ENCODE peak calls at places on chromosomes 6 and 20, in six cellular contexts. D is lower lobe of right lung, Q is AG04450, C is neural progenitor cell, J is PC-9, O is sigmoid colon. X is an unnamed sample.

GRCh38 chr6:7589949-7590917 is at the start of gene SNRNP48:
- DNase-seq in D (peak), Q (peak), C (peak), J (peak), O (peak), X (peak)

GRCh38 chr6:157841211-157841840 is 18.3 kb downstream of the SNX9 start:
- DNase-seq in D (no peak), Q (no peak), C (no peak), J (peak), O (no peak), X (no peak)

GRCh38 chr20:64160536-64161495 is 3.4 kb upstream of the MYT1 start:
- DNase-seq in D (peak), Q (no peak), C (peak), J (no peak), O (no peak), X (no peak)

GRCh38 chr6:16950311-16950710 is 151.5 kb upstream of the STMND1 start:
- DNase-seq in D (no peak), Q (no peak), C (no peak), J (no peak), O (no peak), X (no peak)

GRCh38 chr6:48111143-48111506 is at the start of gene PTCHD4:
- DNase-seq in D (peak), Q (peak), C (peak), J (peak), O (no peak), X (peak)

GRCh38 chr6:21726676-21727075 is 133.1 kb downstream of the SOX4 start:
- DNase-seq in D (no peak), Q (no peak), C (no peak), J (no peak), O (no peak), X (no peak)

GRCh38 chr6:21264288-21264818 is 329.2 kb upstream of the SOX4 start:
- DNase-seq in D (no peak), Q (no peak), C (no peak), J (no peak), O (no peak), X (no peak)

GRCh38 chr6:111628117-111628866 is 22.6 kb upstream of the TRAF3IP2 start:
- DNase-seq in D (no peak), Q (no peak), C (no peak), J (no peak), O (no peak), X (no peak)

GRCh38 chr6:124223596-124223995 is 419.9 kb downstream of the NKAIN2 start:
- DNase-seq in D (no peak), Q (no peak), C (no peak), J (no peak), O (no peak), X (no peak)

GRCh38 chr6:49541210-49541724 is 9.2 kb upstream of the C6orf141 start:
- DNase-seq in D (no peak), Q (peak), C (no peak), J (no peak), O (no peak), X (no peak)

GRCh38 chr20:59309218-59309617 is 8.8 kb downstream of the EDN3 start:
- DNase-seq in D (no peak), Q (no peak), C (no peak), J (no peak), O (no peak), X (no peak)

DNA sequence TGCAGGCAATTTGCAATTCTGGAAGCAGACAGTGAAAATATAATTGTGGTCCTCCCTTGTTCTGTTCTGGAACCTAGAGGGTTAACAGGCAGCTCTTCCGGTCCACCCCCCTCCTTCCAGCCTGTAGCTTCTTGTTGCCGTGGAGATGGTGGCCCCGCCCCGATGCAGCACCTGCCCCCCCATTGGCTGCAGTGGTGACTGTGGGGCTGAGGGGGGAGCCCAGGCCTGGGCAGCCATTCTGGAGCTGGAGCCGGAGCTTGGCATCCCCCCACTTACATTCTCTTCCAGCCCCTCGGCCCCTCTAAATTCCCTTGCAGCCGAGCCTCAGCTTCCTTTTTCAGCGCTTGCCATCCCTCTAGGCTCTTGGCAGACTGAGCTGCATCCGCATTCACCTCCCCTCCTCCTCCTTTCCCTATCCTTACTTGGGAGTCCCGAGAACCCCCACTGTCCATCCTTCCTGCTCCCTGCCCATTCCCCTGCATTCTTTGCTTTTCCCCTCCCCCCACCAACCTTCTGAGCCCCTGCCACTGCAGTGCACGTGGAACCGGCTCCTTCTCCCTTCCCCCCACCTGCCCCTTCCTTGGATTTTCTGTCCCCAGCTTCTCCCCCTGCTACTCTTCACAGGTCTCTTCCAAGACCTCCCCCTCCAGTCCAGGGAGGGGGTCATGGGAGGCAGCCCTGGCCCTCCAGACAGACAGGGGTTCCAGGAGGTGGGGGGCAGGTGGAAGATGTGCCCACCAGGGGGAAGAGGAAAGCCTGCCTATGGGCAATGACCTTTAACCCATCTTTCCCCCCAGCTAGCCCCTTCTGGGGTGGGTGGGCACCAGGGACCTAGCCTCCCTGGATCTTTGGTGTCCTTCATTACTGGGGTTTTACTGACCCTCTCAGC is 11.4 kb downstream of the SYNGAP1 start:
- DNase-seq in D (peak), Q (no peak), C (peak), J (no peak), O (peak), X (no peak)
- H3K4me3 ChIP-seq in D (peak), Q (peak), C (peak), J (no peak), O (peak), X (no peak)

GRCh38 chr6:45661667-45662066 is 283.9 kb upstream of the SUPT3H start:
- DNase-seq in D (no peak), Q (no peak), C (no peak), J (no peak), O (no peak), X (no peak)

GRCh38 chr6:45665859-45666258 is 288.1 kb upstream of the SUPT3H start:
- DNase-seq in D (no peak), Q (no peak), C (peak), J (no peak), O (no peak), X (no peak)

GRCh38 chr6:45666844-45667243 is 289.1 kb upstream of the SUPT3H start:
- DNase-seq in D (no peak), Q (no peak), C (no peak), J (no peak), O (no peak), X (no peak)

GRCh38 chr6:45667265-45667664 is 289.5 kb upstream of the SUPT3H start:
- DNase-seq in D (no peak), Q (no peak), C (peak), J (no peak), O (no peak), X (no peak)

GRCh38 chr6:45663181-45664180 is 285.7 kb upstream of the SUPT3H start:
- DNase-seq in D (peak), Q (no peak), C (peak), J (no peak), O (no peak), X (no peak)
- H3K4me3 ChIP-seq in D (peak), Q (peak), C (peak), J (no peak), O (peak), X (no peak)

GRCh38 chr6:131061041-131061770 is 1.8 kb downstream of the EPB41L2 start:
- DNase-seq in D (no peak), Q (no peak), C (peak), J (no peak), O (no peak), X (no peak)
- H3K4me3 ChIP-seq in D (peak), Q (peak), C (peak), J (peak), O (peak), X (no peak)

GRCh38 chr20:62953167-62953838 is 794 bp downstream of the SLC17A9 start:
- DNase-seq in D (peak), Q (no peak), C (no peak), J (no peak), O (peak), X (peak)
- H3K4me3 ChIP-seq in D (peak), Q (peak), C (no peak), J (no peak), O (peak), X (no peak)

DNA sequence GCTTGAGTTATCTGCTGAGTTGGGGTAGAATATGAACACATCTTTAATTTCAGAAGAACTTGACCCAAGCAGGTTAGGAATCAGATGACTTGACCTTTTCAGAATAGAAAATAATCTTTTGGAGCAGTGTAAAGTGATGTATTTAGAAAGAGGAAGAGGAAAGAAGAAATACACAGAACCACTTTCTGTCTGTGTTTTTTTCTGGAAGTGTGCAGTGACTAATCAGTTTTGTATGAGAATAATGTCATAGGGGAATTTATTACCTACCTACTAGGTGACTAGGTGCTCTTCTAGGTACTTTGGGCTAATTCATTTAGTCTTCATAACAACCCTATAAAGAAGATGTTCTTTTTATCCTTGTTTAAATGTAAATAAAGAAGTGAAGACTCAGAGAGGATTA is 3.0 kb downstream of the PPP1R14C start:
- DNase-seq in D (no peak), Q (no peak), C (no peak), J (no peak), O (no peak), X (no peak)
- H3K4me3 ChIP-seq in D (no peak), Q (no peak), C (no peak), J (peak), O (no peak), X (peak)

DNA sequence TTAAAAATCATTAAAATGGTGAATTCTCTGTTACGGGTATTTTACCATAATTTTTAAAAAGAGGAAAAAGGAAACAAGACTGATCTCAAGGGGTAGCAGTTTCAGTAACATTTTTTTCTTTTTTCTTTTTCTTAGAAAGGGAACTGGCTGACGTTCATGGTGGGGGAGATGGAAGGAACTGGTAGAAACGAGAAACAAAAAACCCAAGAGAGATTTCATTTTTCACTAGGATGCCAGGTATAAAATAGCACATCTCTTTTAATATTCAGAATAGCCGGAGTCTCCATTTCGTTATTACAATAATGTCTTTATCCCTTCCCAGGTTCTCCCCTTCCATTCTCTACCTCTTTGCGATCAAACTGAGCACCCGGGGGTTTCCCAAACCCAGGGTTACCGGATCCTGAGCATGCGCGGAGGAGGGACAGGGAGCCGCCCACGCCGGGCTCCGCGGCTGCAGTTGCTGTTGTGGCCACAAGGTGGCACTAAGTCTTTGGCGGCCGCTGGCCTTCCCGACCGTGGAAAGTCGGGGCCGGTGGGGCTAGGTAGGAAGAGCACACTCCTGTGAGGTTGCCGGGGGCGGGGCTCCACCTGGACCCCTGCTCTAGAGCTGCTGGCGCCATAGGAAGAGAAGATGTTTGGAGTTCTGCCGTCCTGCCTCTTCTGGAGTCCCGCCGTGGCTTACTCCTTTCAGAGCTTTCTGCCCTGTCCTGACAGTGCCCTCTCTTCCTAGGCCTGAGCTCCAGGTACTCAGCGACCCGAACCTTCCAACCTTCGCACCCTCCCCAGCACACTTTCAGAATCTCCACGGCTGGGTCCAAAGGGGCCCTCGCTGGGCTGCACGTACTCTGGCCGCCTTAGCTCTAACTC is 146.8 kb downstream of the SH3BGRL2 start:
- DNase-seq in D (peak), Q (peak), C (peak), J (peak), O (peak), X (peak)
- H3K4me3 ChIP-seq in D (peak), Q (peak), C (no peak), J (peak), O (peak), X (peak)

DNA sequence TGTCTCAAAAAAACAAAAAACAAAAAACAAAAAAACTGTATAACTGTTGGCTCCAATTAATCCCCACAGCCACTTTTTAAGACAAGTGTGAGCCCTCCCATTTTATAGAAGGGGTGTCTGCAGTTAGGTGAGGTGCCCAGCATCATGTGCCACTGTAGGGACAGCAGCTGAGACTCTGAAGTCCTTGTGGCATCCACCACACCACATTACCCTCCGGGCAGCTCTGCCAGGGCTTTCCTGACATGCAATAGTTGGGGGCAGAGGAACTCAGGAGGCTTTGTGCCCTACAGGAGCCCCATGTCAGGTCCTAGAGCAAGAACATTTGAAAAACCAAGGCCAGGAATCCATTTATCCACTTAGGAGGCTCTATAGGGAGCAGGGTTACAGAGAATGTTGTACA is 17.3 kb downstream of the PKIG start:
- DNase-seq in D (no peak), Q (no peak), C (no peak), J (no peak), O (no peak), X (peak)
- H3K4me3 ChIP-seq in D (no peak), Q (no peak), C (no peak), J (no peak), O (no peak), X (no peak)

X was measured in RWPE2.